ENCODE peak calls at places on chromosomes 6 and 20, in nine cellular contexts. U is heart right ventricle; T is cardiac fibroblast; Q is hepatocyte; K is GM06990; R is GM20000; L is CD4-positive, alpha-beta T cell; X is HFFc6; I is lower lobe of right lung. V is an unnamed sample.
A peak's percentile ranks its signal among the peaks of the same experiment; 100 is the strongest.

GRCh38 chr6:159100789-159101182 is 56.0 kb upstream of the TAGAP start:
- DNase-seq in K (no peak), U (no peak), L (no peak), T (no peak), R (no peak), I (no peak), Q (no peak), X (no peak), V (no peak)

GRCh38 chr20:19815553-19815991 is 57.5 kb downstream of the RIN2 start:
- DNase-seq in U (peak; percentile 60), Q (peak; percentile 48), T (peak; percentile 92), K (peak; percentile 25), L (no peak), I (no peak), X (peak; percentile 98), R (no peak), V (peak; percentile 92)

GRCh38 chr6:162343902-162344226 is 383.7 kb downstream of the PRKN start:
- DNase-seq in U (no peak), X (no peak), K (no peak), I (no peak), L (no peak), R (no peak), Q (no peak), T (peak; percentile 55), V (peak; percentile 73)

GRCh38 chr6:106792536-106793236 is 163.3 kb downstream of the QRSL1 start:
- DNase-seq in L (no peak), K (no peak), T (no peak), Q (no peak), I (no peak), U (no peak), X (no peak), R (no peak), V (no peak)

GRCh38 chr6:16819752-16820151 is 58.5 kb upstream of the ATXN1 start:
- DNase-seq in T (peak; percentile 20), L (no peak), K (no peak), U (no peak), X (no peak), I (no peak), Q (no peak), R (no peak), V (no peak)

GRCh38 chr6:43734294-43734665 is 35.7 kb upstream of the VEGFA start:
- DNase-seq in K (no peak), X (no peak), T (no peak), U (no peak), L (no peak), Q (no peak), I (no peak), R (no peak), V (no peak)

GRCh38 chr6:84926756-84927155 is 162.4 kb upstream of the TBX18 start:
- DNase-seq in I (no peak), R (no peak), U (no peak), X (no peak), Q (no peak), L (no peak), T (peak; percentile 3), K (no peak), V (no peak)

GRCh38 chr20:38123021-38123587 is 42.0 kb downstream of the TGM2 start:
- DNase-seq in R (no peak), T (peak; percentile 71), L (no peak), Q (peak; percentile 64), K (no peak), I (peak; percentile 35), U (peak; percentile 7), X (peak; percentile 53), V (peak; percentile 53)

GRCh38 chr20:38000293-38000692 is 33.0 kb downstream of the TTI1 start:
- DNase-seq in Q (no peak), U (no peak), I (no peak), T (no peak), K (no peak), R (no peak), X (no peak), L (no peak), V (no peak)

GRCh38 chr20:60477958-60478357 is 519.7 kb downstream of the CDH26 start:
- DNase-seq in L (no peak), X (no peak), R (no peak), T (no peak), K (no peak), I (no peak), Q (no peak), U (no peak), V (no peak)

GRCh38 chr6:108896111-108896661 is 48.0 kb downstream of the ARMC2 start:
- DNase-seq in K (peak; percentile 19), U (no peak), R (no peak), T (peak; percentile 92), Q (no peak), X (peak; percentile 85), I (no peak), L (no peak), V (no peak)

GRCh38 chr6:166563805-166564204 is 22.7 kb downstream of the RAMACL start:
- DNase-seq in R (no peak), I (no peak), K (no peak), L (no peak), U (no peak), X (no peak), T (no peak), Q (no peak), V (no peak)

GRCh38 chr6:143060806-143061596 is at the start of gene AIG1:
- DNase-seq in R (peak; percentile 25), T (no peak), X (no peak), K (peak; percentile 82), L (peak; percentile 65), U (peak; percentile 74), I (no peak), Q (peak; percentile 76), V (no peak)

GRCh38 chr6:75947935-75948334 is 124.5 kb downstream of the IMPG1 start:
- DNase-seq in U (no peak), T (no peak), I (no peak), X (no peak), Q (no peak), K (no peak), R (no peak), L (no peak), V (no peak)

GRCh38 chr6:12485226-12485764 is 195.1 kb downstream of the EDN1 start:
- DNase-seq in T (no peak), Q (no peak), I (no peak), L (no peak), K (no peak), X (peak; percentile 45), R (no peak), U (no peak), V (no peak)

GRCh38 chr6:158051968-158052367 is 70.3 kb downstream of the SYNJ2 start:
- DNase-seq in K (no peak), Q (no peak), X (no peak), T (no peak), U (no peak), L (no peak), I (no peak), R (no peak), V (no peak)

GRCh38 chr6:73521351-73522254 is 771 bp upstream of the EEF1A1 start:
- DNase-seq in R (no peak), L (no peak), I (peak; percentile 83), U (peak; percentile 86), X (peak; percentile 69), Q (peak; percentile 84), T (peak; percentile 84), K (no peak), V (peak; percentile 86)

DNA sequence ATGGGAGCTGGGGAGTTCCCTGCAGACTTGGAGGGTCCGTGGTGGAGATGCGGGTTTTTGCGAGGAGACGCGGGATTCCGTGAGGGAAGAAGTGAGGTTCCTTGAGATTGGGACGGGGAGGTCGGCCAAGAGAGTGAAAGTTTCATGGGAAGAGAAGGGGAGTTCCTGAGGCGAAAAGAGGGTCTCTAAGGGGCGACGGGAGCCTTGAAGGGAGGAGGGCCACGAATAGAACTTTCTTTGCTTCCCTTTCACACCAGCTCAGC is 521 bp downstream of the ACSS2 start:
- DNase-seq in L (no peak), R (no peak), X (no peak), Q (no peak), T (no peak), U (no peak), K (no peak), I (no peak), V (no peak)
- TF ChIP-seq CTCF in L (no peak), R (no peak), X (no peak), Q (no peak), T (no peak), U (no peak), K (no peak), I (no peak), V (no peak)

GRCh38 chr20:45685896-45686295 is 15.9 kb upstream of the WFDC11 start:
- DNase-seq in U (no peak), X (no peak), R (no peak), Q (peak; percentile 10), T (no peak), K (no peak), L (no peak), I (no peak), V (no peak)
- TF ChIP-seq CTCF in U (no peak), X (no peak), R (no peak), Q (no peak), T (no peak), K (no peak), L (no peak), I (no peak), V (peak; percentile 5)

GRCh38 chr6:8743146-8743745 is 307.9 kb upstream of the SLC35B3 start:
- DNase-seq in U (no peak), R (peak; percentile 14), Q (no peak), L (no peak), X (no peak), T (no peak), I (no peak), K (no peak), V (no peak)
- TF ChIP-seq CTCF in U (no peak), R (no peak), Q (no peak), L (no peak), X (no peak), T (no peak), I (peak; percentile 17), K (no peak), V (no peak)

GRCh38 chr6:144359783-144360182 is 74.6 kb downstream of the UTRN start:
- DNase-seq in X (no peak), U (no peak), Q (no peak), K (no peak), L (no peak), T (no peak), I (no peak), R (no peak), V (no peak)

GRCh38 chr6:144364208-144364718 is 79.1 kb downstream of the UTRN start:
- DNase-seq in U (no peak), Q (no peak), L (no peak), R (no peak), K (no peak), X (no peak), T (no peak), I (no peak), V (no peak)

GRCh38 chr6:144361027-144361426 is 75.9 kb downstream of the UTRN start:
- DNase-seq in Q (no peak), R (no peak), L (no peak), T (no peak), I (no peak), K (no peak), U (no peak), X (no peak), V (no peak)

GRCh38 chr6:144362042-144363018 is 77.2 kb downstream of the UTRN start:
- DNase-seq in R (no peak), T (peak; percentile 57), X (no peak), K (no peak), U (peak; percentile 40), I (no peak), Q (no peak), L (no peak), V (no peak)

DNA sequence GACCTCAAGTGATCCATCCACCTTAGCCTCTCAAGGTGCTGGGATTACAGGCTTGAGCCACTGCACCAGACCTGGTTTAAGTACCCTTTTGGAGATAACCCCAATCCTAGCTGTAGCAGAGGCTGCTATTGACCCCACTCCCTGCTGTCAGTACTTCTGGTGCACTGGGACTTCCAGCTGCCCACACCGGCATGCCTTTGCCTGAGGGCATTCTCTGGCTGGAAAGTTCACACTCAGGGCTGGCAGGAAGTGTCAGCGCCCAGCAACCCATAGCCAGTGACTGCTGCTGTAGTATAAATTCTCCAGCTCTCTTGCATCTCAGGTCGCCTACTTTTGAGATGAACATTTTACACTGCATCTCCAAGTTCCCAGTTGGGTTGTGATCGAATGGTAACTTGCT is 75.3 kb downstream of the UTRN start:
- DNase-seq in I (no peak), Q (no peak), T (no peak), U (no peak), L (no peak), K (no peak), X (peak; percentile 21), R (no peak), V (no peak)
- TF ChIP-seq CTCF in I (no peak), Q (no peak), T (no peak), U (no peak), L (no peak), K (no peak), X (no peak), R (no peak), V (no peak)